ENCODE peak calls at places on chromosomes 12 and 14, in eight cellular contexts. D is A549, U is RWPE2, X is GM12878, Q is transverse colon, R is right cardiac atrium, I is left ventricle myocardium inferior, T is heart left ventricle. C is an unnamed sample.

GRCh38 chr12:86249856-86250255 is 6.3 kb downstream of the MGAT4C start:
- DNase-seq in D (no peak), U (no peak), X (no peak), Q (no peak), R (no peak), I (no peak), T (no peak), C (no peak)

GRCh38 chr12:51793201-51793600 is 55.3 kb downstream of the FIGNL2 start:
- DNase-seq in D (no peak), U (no peak), X (no peak), Q (no peak), R (no peak), I (no peak), T (no peak), C (no peak)

GRCh38 chr12:46577063-46577776 is 204.6 kb upstream of the SLC38A2 start:
- DNase-seq in D (no peak), U (no peak), X (no peak), Q (no peak), R (no peak), I (no peak), T (no peak), C (no peak)

GRCh38 chr12:2180737-2181082 is 127.9 kb downstream of the CACNA1C start:
- DNase-seq in D (no peak), U (no peak), X (no peak), Q (no peak), R (peak; percentile 78), I (peak; percentile 35), T (no peak), C (no peak)

GRCh38 chr14:74965770-74966153 is 10.4 kb upstream of the PGF start:
- DNase-seq in D (no peak), U (peak; percentile 74), X (no peak), Q (no peak), R (no peak), I (no peak), T (no peak), C (no peak)

GRCh38 chr14:34059925-34060746 is 109.3 kb upstream of the EGLN3 start:
- DNase-seq in D (peak; percentile 73), U (peak; percentile 92), X (no peak), Q (peak; percentile 87), R (peak; percentile 93), I (peak; percentile 85), T (peak; percentile 91), C (peak; percentile 53)

GRCh38 chr12:27272375-27273028 is 28.4 kb downstream of the STK38L start:
- DNase-seq in D (no peak), U (no peak), X (no peak), Q (no peak), R (no peak), I (no peak), T (no peak), C (no peak)

GRCh38 chr12:102948941-102949352 is 8.5 kb upstream of the ASCL1 start:
- DNase-seq in D (peak; percentile 47), U (no peak), X (no peak), Q (peak; percentile 26), R (peak; percentile 67), I (peak; percentile 21), T (no peak), C (peak; percentile 19)

GRCh38 chr14:65999865-66000264 is 486.3 kb upstream of the CCDC196 start:
- DNase-seq in D (no peak), U (no peak), X (no peak), Q (no peak), R (no peak), I (no peak), T (no peak), C (no peak)

GRCh38 chr14:55071051-55071450 is 19.6 kb downstream of the MAPK1IP1L start:
- DNase-seq in D (no peak), U (no peak), X (no peak), Q (no peak), R (no peak), I (no peak), T (no peak), C (no peak)

GRCh38 chr14:88129306-88130056 is 124.5 kb downstream of the GPR65 start:
- DNase-seq in D (no peak), U (no peak), X (no peak), Q (no peak), R (no peak), I (no peak), T (no peak), C (no peak)

GRCh38 chr14:39425947-39426346 is 6.3 kb downstream of the FBXO33 start:
- DNase-seq in D (no peak), U (no peak), X (no peak), Q (no peak), R (no peak), I (no peak), T (no peak), C (no peak)
- H3K27ac ChIP-seq in D (no peak overlapping the region), U (no peak overlapping the region), X (no peak overlapping the region), Q (no peak overlapping the region), R (no peak overlapping the region), I (no peak overlapping the region), T (no peak overlapping the region), C (no peak overlapping the region)

GRCh38 chr12:48827026-48827425 is 8.7 kb downstream of the CACNB3 start:
- DNase-seq in D (no peak), U (no peak), X (no peak), Q (no peak), R (no peak), I (no peak), T (no peak), C (no peak)
- H3K27ac ChIP-seq in D (no peak overlapping the region), U (no peak overlapping the region), X (no peak overlapping the region), Q (no peak overlapping the region), R (no peak overlapping the region), I (no peak overlapping the region), T (no peak overlapping the region), C (no peak overlapping the region)

GRCh38 chr14:35212471-35213142 is 79.6 kb upstream of the PSMA6 start:
- DNase-seq in D (no peak), U (no peak), X (no peak), Q (no peak), R (no peak), I (no peak), T (no peak), C (no peak)
- H3K27ac ChIP-seq in D (peak overlapping the region; percentile 75), U (peak overlapping the region; percentile 85), X (no peak overlapping the region), Q (no peak overlapping the region), R (no peak overlapping the region), I (no peak overlapping the region), T (no peak overlapping the region), C (no peak overlapping the region)

DNA sequence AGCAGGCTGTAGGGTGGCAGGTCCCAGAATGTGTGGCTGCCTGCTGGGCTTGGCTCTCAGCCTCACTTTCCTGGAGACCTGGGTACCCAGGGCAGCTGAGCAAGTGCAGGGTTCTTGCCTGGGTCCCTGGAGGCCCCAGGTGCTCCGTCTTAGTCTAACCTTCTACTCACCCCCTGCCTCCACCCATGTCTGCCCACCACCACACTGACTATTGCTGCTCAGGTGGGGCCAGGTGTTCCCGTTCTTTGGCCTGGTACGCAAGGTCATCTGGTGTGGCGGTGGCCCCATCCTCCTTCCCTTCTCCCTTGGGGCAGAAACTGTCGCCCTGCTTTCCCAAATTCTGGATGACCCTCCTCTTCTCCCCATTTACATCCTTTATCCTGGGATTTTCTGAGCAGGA is 319.9 kb downstream of the TMEM121 start:
- DNase-seq in D (no peak), U (peak; percentile 35), X (no peak), Q (no peak), R (no peak), I (no peak), T (no peak), C (no peak)
- H3K27ac ChIP-seq in D (no peak overlapping the region), U (no peak overlapping the region), X (no peak overlapping the region), Q (no peak overlapping the region), R (no peak overlapping the region), I (no peak overlapping the region), T (no peak overlapping the region), C (no peak overlapping the region)

DNA sequence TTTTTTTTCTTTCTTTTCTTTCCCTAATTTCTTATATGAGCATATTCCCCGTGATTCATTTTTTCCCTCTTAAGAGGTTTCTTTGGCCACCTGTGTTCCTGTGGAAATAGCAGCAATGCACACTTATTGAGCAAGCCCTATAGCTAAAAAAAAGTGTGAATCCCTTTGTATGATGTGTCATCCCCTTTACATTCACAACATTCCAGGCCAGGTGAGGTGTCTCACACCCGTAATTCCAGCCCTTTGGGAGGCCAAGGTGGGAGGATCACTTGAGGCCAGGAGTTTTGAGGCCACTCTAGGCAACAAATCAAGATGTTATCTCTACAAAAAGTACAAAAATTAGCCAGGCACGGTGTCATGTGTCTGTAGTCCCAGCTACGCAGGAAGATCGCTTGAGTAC is 700.4 kb upstream of the TBX3 start:
- DNase-seq in D (no peak), U (no peak), X (no peak), Q (no peak), R (no peak), I (no peak), T (no peak), C (no peak)
- H3K27ac ChIP-seq in D (no peak overlapping the region), U (peak overlapping the region; percentile 79), X (no peak overlapping the region), Q (no peak overlapping the region), R (no peak overlapping the region), I (no peak overlapping the region), T (no peak overlapping the region), C (no peak overlapping the region)

GRCh38 chr14:24135584-24135833 is 485 bp upstream of the PSME1 start:
- DNase-seq in D (no peak), U (no peak), X (no peak), Q (no peak), R (no peak), I (no peak), T (no peak), C (no peak)

GRCh38 chr14:24135834-24136683 is at the start of gene PSME1:
- DNase-seq in D (peak; percentile 81), U (peak; percentile 90), X (peak; percentile 75), Q (peak; percentile 97), R (peak; percentile 98), I (peak; percentile 95), T (peak; percentile 97), C (peak; percentile 93)

GRCh38 chr14:24138396-24139271 is 2.6 kb downstream of the PSME1 start:
- DNase-seq in D (no peak), U (no peak), X (no peak), Q (no peak), R (no peak), I (no peak), T (no peak), C (no peak)

GRCh38 chr14:24137529-24138395 is 1.8 kb downstream of the PSME1 start:
- DNase-seq in D (no peak), U (no peak), X (no peak), Q (no peak), R (no peak), I (no peak), T (no peak), C (no peak)

GRCh38 chr14:24136684-24137528 is 912 bp downstream of the PSME1 start:
- DNase-seq in D (no peak), U (no peak), X (no peak), Q (no peak), R (no peak), I (no peak), T (no peak), C (no peak)
- H3K27ac ChIP-seq in D (peak overlapping the region; percentile 96), U (peak overlapping the region; percentile 47), X (peak overlapping the region; percentile 95), Q (peak overlapping the region; percentile 98), R (peak overlapping the region; percentile 65), I (peak overlapping the region; percentile 94), T (peak overlapping the region; percentile 93), C (peak overlapping the region; percentile 84)

C was measured in CD4-positive, alpha-beta memory T cell.